ENCODE peak calls at places on chromosomes 4 and X, in seven cellular contexts. H, U, D, T, A, R and C are unnamed samples.

GRCh38 chr4:79317711-79318110 is 8.2 kb downstream of the NAA11 start:
- DNase-seq in H (no peak), T (no peak), D (no peak), U (no peak), A (no peak), R (no peak), C (no peak)

GRCh38 chr4:20954541-20954940 is 254.3 kb downstream of the PACRGL start:
- DNase-seq in D (no peak), A (no peak), R (no peak), T (no peak), U (no peak), H (peak; percentile 16), C (no peak)

GRCh38 chr4:113049421-113050355 is at the start of gene ANK2:
- DNase-seq in D (no peak), A (no peak), T (no peak), H (peak; percentile 90), U (no peak), R (peak; percentile 10), C (no peak)

GRCh38 chr4:152037435-152037834 is 276.6 kb upstream of the GATB start:
- DNase-seq in U (no peak), D (no peak), R (no peak), H (no peak), A (no peak), T (no peak), C (no peak)

GRCh38 chr4:155543126-155543765 is 123.4 kb upstream of the GUCY1A1 start:
- DNase-seq in H (no peak), D (no peak), T (peak; percentile 85), A (no peak), U (no peak), R (no peak), C (no peak)

GRCh38 chrX:84363674-84364073 is 138.6 kb downstream of the HDX start:
- DNase-seq in U (no peak), T (no peak), A (no peak), D (no peak), H (no peak), R (no peak), C (peak; percentile 17)

GRCh38 chr4:23959401-23960148 is 69.7 kb upstream of the PPARGC1A start:
- DNase-seq in H (peak; percentile 1), T (peak; percentile 65), U (no peak), D (no peak), A (no peak), R (no peak), C (no peak)

GRCh38 chrX:109856974-109857373 is 123.9 kb upstream of the ACSL4 start:
- DNase-seq in D (no peak), U (no peak), A (no peak), H (peak; percentile 33), R (peak; percentile 40), T (peak; percentile 46), C (peak; percentile 57)

GRCh38 chr4:41384992-41385391 is 128.3 kb downstream of the UCHL1 start:
- DNase-seq in A (no peak), U (peak; percentile 47), D (peak; percentile 78), R (no peak), T (no peak), H (no peak), C (peak; percentile 98)

GRCh38 chr4:108900018-108900417 is 137.2 kb upstream of the ETNPPL start:
- DNase-seq in R (no peak), H (peak; percentile 36), D (no peak), T (no peak), A (no peak), U (no peak), C (no peak)

GRCh38 chr4:78149737-78150136 is 92.6 kb downstream of the FRAS1 start:
- DNase-seq in T (peak; percentile 40), U (no peak), A (no peak), H (no peak), D (no peak), R (no peak), C (no peak)

GRCh38 chr4:122755675-122756074 is 23.2 kb downstream of the BBS12 start:
- DNase-seq in D (no peak), R (no peak), A (no peak), H (no peak), U (no peak), T (no peak), C (no peak)